ENCODE peak calls at places on chromosomes 13 and 19, in four cellular contexts. P, U, H and C are unnamed samples.
A peak's percentile ranks its signal among the peaks of the same experiment; 100 is the strongest.

GRCh38 chr19:4115050-4115817 is 8.7 kb downstream of the MAP2K2 start:
- DNase-seq in P (no peak), U (no peak), H (no peak), C (no peak)

GRCh38 chr13:68359105-68359504 is 1129.0 kb upstream of the PCDH9 start:
- DNase-seq in P (no peak), U (no peak), H (no peak), C (no peak)

GRCh38 chr13:33132644-33133440 is 116.6 kb downstream of the KL start:
- DNase-seq in P (no peak), U (peak; percentile 68), H (peak; percentile 73), C (peak; percentile 57)

GRCh38 chr13:45546410-45546765 is 69.2 kb downstream of the ERICH6B start:
- DNase-seq in P (no peak), U (no peak), H (no peak), C (no peak)

GRCh38 chr19:30518965-30519606 is 146.9 kb downstream of the ZNF536 start:
- DNase-seq in P (no peak), U (no peak), H (no peak), C (no peak)

GRCh38 chr19:31140717-31141116 is 208.5 kb downstream of the TSHZ3 start:
- DNase-seq in P (peak; percentile 62), U (peak; percentile 76), H (peak; percentile 58), C (no peak)

GRCh38 chr13:64274481-64275217 is 2859.0 kb upstream of the PCDH20 start:
- DNase-seq in P (peak; percentile 0), U (peak; percentile 11), H (peak; percentile 56), C (no peak)

GRCh38 chr19:750640-751423 is at the start of gene MISP:
- DNase-seq in P (peak; percentile 66), U (no peak), H (no peak), C (no peak)

GRCh38 chr19:9835507-9835949 is 410 bp downstream of the PIN1 start:
- DNase-seq in P (no peak), U (no peak), H (no peak), C (no peak)

GRCh38 chr19:49019242-49019932 is 2.5 kb upstream of the LHB start:
- DNase-seq in P (no peak), U (peak; percentile 45), H (no peak), C (peak; percentile 68)

GRCh38 chr13:28493740-28494536 is 990 bp downstream of the FLT1 start:
- DNase-seq in P (no peak), U (peak; percentile 22), H (no peak), C (peak; percentile 31)

GRCh38 chr13:72437458-72437857 is 290.0 kb downstream of the MZT1 start:
- DNase-seq in P (peak; percentile 82), U (peak; percentile 48), H (peak; percentile 4), C (peak; percentile 1)

GRCh38 chr19:45782820-45783785 is 813 bp upstream of the DMPK start:
- DNase-seq in P (no peak), U (peak; percentile 70), H (peak; percentile 57), C (peak; percentile 86)

GRCh38 chr19:38304866-38305429 is 897 bp downstream of the C19orf33 start:
- DNase-seq in P (peak; percentile 83), U (no peak), H (no peak), C (peak; percentile 88)

GRCh38 chr13:106276876-106277275 is 258.6 kb downstream of the EFNB2 start:
- DNase-seq in P (peak; percentile 94), U (no peak), H (no peak), C (no peak)

GRCh38 chr19:18424890-18425514 is 5.8 kb downstream of the SSBP4 start:
- DNase-seq in P (no peak), U (no peak), H (no peak), C (no peak)

GRCh38 chr19:2355168-2356035 is 4.7 kb upstream of the TMPRSS9 start:
- DNase-seq in P (no peak), U (no peak), H (no peak), C (no peak)

GRCh38 chr19:15454371-15454800 is 4.6 kb upstream of the WIZ start:
- DNase-seq in P (no peak), U (no peak), H (no peak), C (no peak)

GRCh38 chr13:63190219-63190618 is 1774.6 kb upstream of the PCDH20 start:
- DNase-seq in P (no peak), U (no peak), H (no peak), C (no peak)

GRCh38 chr19:3316132-3316648 is 50.2 kb upstream of the NFIC start:
- DNase-seq in P (no peak), U (no peak), H (no peak), C (no peak)

GRCh38 chr19:2426661-2427322 is 594 bp downstream of the TIMM13 start:
- DNase-seq in P (no peak), U (peak; percentile 38), H (peak; percentile 37), C (peak; percentile 34)

GRCh38 chr19:46958542-46958941 is 61.1 kb upstream of the NPAS1 start:
- DNase-seq in P (no peak), U (peak; percentile 86), H (peak; percentile 81), C (peak; percentile 81)

GRCh38 chr13:33817513-33817842 is 471 bp upstream of the RFC3 start:
- DNase-seq in P (no peak), U (no peak), H (no peak), C (no peak)

GRCh38 chr13:48161530-48162179 is 66.8 kb upstream of the MED4 start:
- DNase-seq in P (no peak), U (no peak), H (no peak), C (no peak)

GRCh38 chr13:114142640-114143490 is 10.4 kb upstream of the RASA3 start:
- DNase-seq in P (peak; percentile 82), U (no peak), H (no peak), C (peak; percentile 58)

GRCh38 chr19:45186509-45187334 is 8.1 kb downstream of the BLOC1S3 start:
- DNase-seq in P (no peak), U (peak; percentile 52), H (no peak), C (no peak)

GRCh38 chr13:113881614-113882265 is 17.9 kb upstream of the GAS6 start:
- DNase-seq in P (peak; percentile 26), U (no peak), H (no peak), C (no peak)

GRCh38 chr13:63184693-63185092 is 1769.0 kb upstream of the PCDH20 start:
- DNase-seq in P (peak; percentile 5), U (peak; percentile 69), H (peak; percentile 51), C (no peak)

GRCh38 chr19:50465986-50466771 is 10.1 kb upstream of the EMC10 start:
- DNase-seq in P (no peak), U (no peak), H (no peak), C (no peak)

GRCh38 chr19:16024266-16025107 is 51.8 kb upstream of the TPM4 start:
- DNase-seq in P (no peak), U (no peak), H (no peak), C (no peak)

GRCh38 chr13:51765142-51765515 is 38.8 kb downstream of the DHRS12 start:
- DNase-seq in P (no peak), U (no peak), H (no peak), C (peak; percentile 38)

GRCh38 chr13:25187596-25187995 is 15.5 kb upstream of the AMER2 start:
- DNase-seq in P (no peak), U (no peak), H (no peak), C (no peak)

GRCh38 chr19:42424712-42425131 is 2.5 kb downstream of the LIPE start:
- DNase-seq in P (no peak), U (no peak), H (no peak), C (no peak)

GRCh38 chr13:23750383-23751121 is 138.6 kb downstream of the MIPEP start:
- DNase-seq in P (peak; percentile 72), U (peak; percentile 90), H (peak; percentile 63), C (peak; percentile 72)

GRCh38 chr19:7063339-7063738 is 4.9 kb upstream of the MBD3L3 start:
- DNase-seq in P (no peak), U (no peak), H (no peak), C (no peak)

GRCh38 chr19:38233740-38234251 is 9.8 kb upstream of the DPF1 start:
- DNase-seq in P (peak; percentile 47), U (peak; percentile 79), H (peak; percentile 76), C (peak; percentile 74)

DNA sequence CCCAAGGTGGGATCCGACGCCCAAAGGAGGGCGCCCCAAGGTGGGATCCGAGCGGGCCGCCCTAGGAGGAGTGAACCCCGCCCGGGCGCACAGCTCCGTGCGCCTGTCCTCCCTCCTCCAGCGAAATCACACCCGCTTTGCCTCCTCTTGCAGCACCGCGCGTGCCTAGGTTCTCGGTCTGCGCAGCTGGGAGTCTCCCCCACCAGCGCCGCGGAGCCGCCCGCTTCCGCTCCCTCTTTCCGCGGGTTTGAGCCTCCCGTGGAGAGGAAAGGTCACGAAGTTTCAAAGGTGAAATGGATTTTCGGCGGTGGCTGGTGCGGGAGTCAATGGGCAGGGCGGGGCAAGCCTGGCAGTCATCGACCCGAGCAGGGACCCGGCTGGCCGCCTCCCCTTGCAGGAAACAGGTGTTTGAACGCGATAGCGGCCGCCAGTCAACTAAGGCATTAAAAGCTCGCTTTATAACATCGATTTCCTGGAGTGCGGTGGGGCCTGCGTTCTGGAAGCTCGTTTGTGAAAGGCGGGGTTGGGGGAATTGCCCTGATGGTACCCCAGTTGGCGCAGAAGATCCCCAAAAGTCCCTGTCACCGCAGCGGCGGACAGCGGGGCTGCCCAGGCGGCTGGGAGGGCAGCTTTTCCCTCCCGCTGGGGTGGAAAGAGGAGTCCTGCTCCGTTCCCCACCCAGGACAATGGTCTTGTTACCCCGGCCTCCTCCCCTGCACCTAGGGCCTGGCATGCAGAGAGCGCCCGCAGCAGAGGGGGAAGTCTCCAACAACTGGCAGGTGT is 9.0 kb upstream of the SOX1 start:
- DNase-seq in P (no peak), U (no peak), H (no peak), C (no peak)
- H3K4me3 ChIP-seq in P (no peak overlapping the region), U (no peak overlapping the region), H (no peak overlapping the region), C (no peak overlapping the region)

GRCh38 chr13:80962855-80963254 is 621.9 kb upstream of the SPRY2 start:
- DNase-seq in P (no peak), U (peak; percentile 50), H (peak; percentile 63), C (no peak)
- TF ChIP-seq CTCF in P (no peak), U (no peak), H (peak; percentile 35), C (no peak)

DNA sequence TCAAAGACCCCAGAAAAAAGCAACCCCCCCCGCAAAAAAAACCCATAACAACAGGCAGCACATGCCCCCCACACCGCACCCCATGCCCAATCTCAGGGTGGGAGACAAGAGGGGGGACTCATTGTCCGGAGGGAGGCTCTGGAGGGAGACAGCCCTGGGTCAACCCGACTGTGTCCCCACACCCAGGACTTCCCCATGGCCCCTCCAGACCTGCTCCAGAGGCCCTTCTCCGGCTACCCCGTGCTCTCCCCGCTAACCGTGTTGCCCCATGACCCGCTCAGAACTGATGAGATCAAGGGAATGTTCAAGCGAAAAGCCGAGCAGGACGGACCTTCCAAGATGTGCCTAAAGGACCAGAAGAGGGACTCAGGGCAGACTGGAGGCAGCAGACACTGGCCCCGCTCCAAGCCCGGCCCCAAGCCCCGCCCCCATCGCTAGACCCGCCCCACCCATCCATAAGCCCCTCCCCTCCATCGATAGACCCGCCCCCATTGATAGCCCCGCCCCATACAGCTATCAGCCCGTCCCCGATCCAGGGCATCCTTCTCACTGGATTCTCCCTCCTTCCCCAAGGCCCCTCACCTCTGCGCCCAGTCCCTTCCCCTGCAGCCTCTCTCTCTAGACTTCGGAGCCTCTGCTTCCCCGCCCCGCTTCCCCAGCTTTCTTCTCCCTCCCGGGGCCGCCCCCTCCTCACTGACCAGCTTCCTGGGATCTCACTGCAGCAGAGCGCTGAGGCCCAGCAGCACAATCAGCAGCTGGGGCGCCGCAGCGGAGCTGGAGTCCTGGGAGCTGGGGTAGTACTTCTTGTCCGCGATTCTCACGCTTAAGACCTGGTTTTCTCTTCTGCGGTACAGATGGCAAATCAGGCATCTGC is 2.2 kb downstream of the BST2 start:
- DNase-seq in P (no peak), U (no peak), H (no peak), C (no peak)
- H3K4me3 ChIP-seq in P (no peak overlapping the region), U (peak overlapping the region; percentile 23), H (no peak overlapping the region), C (peak overlapping the region; percentile 69)

GRCh38 chr13:21603531-21604448 is at the start of gene MICU2:
- DNase-seq in P (peak; percentile 87), U (peak; percentile 94), H (peak; percentile 94), C (peak; percentile 94)
- TF ChIP-seq CTCF in P (no peak), U (no peak), H (no peak), C (no peak)

GRCh38 chr13:40485611-40486517 is 180.6 kb downstream of the FOXO1 start:
- DNase-seq in P (no peak), U (no peak), H (no peak), C (no peak)
- H3K4me3 ChIP-seq in P (no peak overlapping the region), U (no peak overlapping the region), H (no peak overlapping the region), C (no peak overlapping the region)